ENCODE peak calls at places on chromosome 14, in six cellular contexts. P, A, Y, R, V and J are unnamed samples.

GRCh38 chr14:66628646-66629045 is 120.7 kb downstream of the GPHN start:
- DNase-seq in Y (no peak), A (no peak), R (peak; percentile 37), P (no peak), V (no peak), J (no peak)

GRCh38 chr14:101876539-101876938 is 87.8 kb upstream of the DYNC1H1 start:
- DNase-seq in P (peak; percentile 85), R (peak; percentile 18), V (no peak), Y (peak; percentile 42), A (no peak), J (peak; percentile 47)

GRCh38 chr14:97411938-97412612 is 614.9 kb downstream of the VRK1 start:
- DNase-seq in A (no peak), V (no peak), R (no peak), Y (no peak), P (no peak), J (no peak)

GRCh38 chr14:33848706-33849454 is 102.0 kb downstream of the EGLN3 start:
- DNase-seq in P (peak; percentile 40), V (no peak), Y (no peak), A (peak; percentile 60), R (peak; percentile 10), J (no peak)

GRCh38 chr14:31898835-31899528 is 178.1 kb upstream of the ARHGAP5 start:
- DNase-seq in Y (no peak), R (no peak), P (no peak), V (no peak), A (no peak), J (no peak)

GRCh38 chr14:101889366-101889765 is 75.0 kb upstream of the DYNC1H1 start:
- DNase-seq in Y (no peak), A (no peak), V (no peak), P (no peak), R (no peak), J (no peak)

GRCh38 chr14:91890291-91890749 is 23.0 kb upstream of the TC2N start:
- DNase-seq in R (no peak), Y (no peak), V (no peak), P (no peak), A (no peak), J (no peak)

GRCh38 chr14:103501041-103501870 is 21.4 kb downstream of the CKB start:
- DNase-seq in V (no peak), A (no peak), Y (no peak), R (no peak), P (no peak), J (no peak)

GRCh38 chr14:36657409-36658090 is 4.1 kb upstream of the PAX9 start:
- DNase-seq in A (no peak), R (no peak), Y (no peak), P (no peak), V (no peak), J (no peak)

GRCh38 chr14:44846232-44846824 is 115.4 kb downstream of the KLHL28 start:
- DNase-seq in Y (no peak), R (peak; percentile 55), A (no peak), V (peak; percentile 24), P (no peak), J (no peak)

GRCh38 chr14:100134591-100134990 is 24.9 kb downstream of the DEGS2 start:
- DNase-seq in P (no peak), Y (no peak), V (no peak), A (no peak), R (no peak), J (no peak)

GRCh38 chr14:90288646-90289355 is 32.4 kb downstream of the PSMC1 start:
- DNase-seq in P (no peak), V (no peak), A (peak; percentile 75), Y (no peak), R (peak; percentile 25), J (no peak)

GRCh38 chr14:104573930-104574329 is 5.6 kb upstream of the C14orf180 start:
- DNase-seq in V (no peak), Y (no peak), P (no peak), R (no peak), A (no peak), J (no peak)

GRCh38 chr14:58426819-58427288 is 477 bp downstream of the TIMM9 start:
- DNase-seq in V (no peak), R (peak; percentile 65), A (peak; percentile 76), P (peak; percentile 58), Y (peak; percentile 56), J (peak; percentile 48)

GRCh38 chr14:21300892-21301291 is 21.0 kb downstream of the RPGRIP1 start:
- DNase-seq in P (no peak), V (no peak), R (no peak), A (peak; percentile 61), Y (no peak), J (no peak)

GRCh38 chr14:105153739-105154475 is 14.7 kb downstream of the JAG2 start:
- DNase-seq in V (no peak), R (no peak), P (no peak), A (peak; percentile 45), Y (no peak), J (no peak)

GRCh38 chr14:20820063-20820904 is 17.6 kb upstream of the RNASE1 start:
- DNase-seq in Y (no peak), R (no peak), V (no peak), A (no peak), P (no peak), J (no peak)

GRCh38 chr14:96903444-96904023 is 106.4 kb downstream of the VRK1 start:
- DNase-seq in P (no peak), Y (no peak), V (no peak), R (no peak), A (no peak), J (no peak)

GRCh38 chr14:58697927-58698641 is 60.3 kb downstream of the DACT1 start:
- DNase-seq in Y (no peak), V (no peak), P (no peak), R (no peak), A (no peak), J (no peak)

GRCh38 chr14:78152246-78153068 is 17.7 kb upstream of the NRXN3 start:
- DNase-seq in V (no peak), A (no peak), P (no peak), Y (no peak), R (no peak), J (no peak)

GRCh38 chr14:79473676-79474075 is 737.6 kb downstream of the DIO2 start:
- DNase-seq in Y (no peak), R (no peak), A (no peak), V (no peak), P (no peak), J (no peak)

GRCh38 chr14:52919971-52920370 is 30.9 kb downstream of the FERMT2 start:
- DNase-seq in Y (no peak), A (no peak), P (no peak), R (peak; percentile 54), V (no peak), J (no peak)

GRCh38 chr14:99205086-99205688 is 66.8 kb downstream of the BCL11B start:
- DNase-seq in A (no peak), P (no peak), Y (no peak), V (no peak), R (no peak), J (no peak)

GRCh38 chr14:104595911-104596450 is 8.6 kb downstream of the TMEM179 start:
- DNase-seq in R (no peak), P (no peak), A (no peak), Y (no peak), V (no peak), J (no peak)

GRCh38 chr14:52922656-52923055 is 28.2 kb downstream of the FERMT2 start:
- DNase-seq in Y (no peak), A (no peak), P (no peak), R (peak; percentile 69), V (no peak), J (no peak)

GRCh38 chr14:62532186-62532585 is 513.1 kb downstream of the KCNH5 start:
- DNase-seq in Y (no peak), P (no peak), A (no peak), V (no peak), R (peak; percentile 18), J (no peak)

GRCh38 chr14:75911883-75912282 is 69.9 kb downstream of the TGFB3 start:
- DNase-seq in V (no peak), A (no peak), Y (no peak), R (no peak), P (no peak), J (no peak)

GRCh38 chr14:103849151-103850013 is 2.0 kb upstream of the PPP1R13B start:
- DNase-seq in R (no peak), A (peak; percentile 37), V (no peak), P (no peak), Y (no peak), J (no peak)

GRCh38 chr14:64838656-64839055 is 41.1 kb downstream of the SPTB start:
- DNase-seq in P (no peak), R (no peak), Y (no peak), V (no peak), A (no peak), J (no peak)
- H3K27ac ChIP-seq in P (no peak overlapping the region), R (no peak overlapping the region), Y (no peak overlapping the region), V (no peak overlapping the region), A (no peak overlapping the region), J (no peak overlapping the region)

DNA sequence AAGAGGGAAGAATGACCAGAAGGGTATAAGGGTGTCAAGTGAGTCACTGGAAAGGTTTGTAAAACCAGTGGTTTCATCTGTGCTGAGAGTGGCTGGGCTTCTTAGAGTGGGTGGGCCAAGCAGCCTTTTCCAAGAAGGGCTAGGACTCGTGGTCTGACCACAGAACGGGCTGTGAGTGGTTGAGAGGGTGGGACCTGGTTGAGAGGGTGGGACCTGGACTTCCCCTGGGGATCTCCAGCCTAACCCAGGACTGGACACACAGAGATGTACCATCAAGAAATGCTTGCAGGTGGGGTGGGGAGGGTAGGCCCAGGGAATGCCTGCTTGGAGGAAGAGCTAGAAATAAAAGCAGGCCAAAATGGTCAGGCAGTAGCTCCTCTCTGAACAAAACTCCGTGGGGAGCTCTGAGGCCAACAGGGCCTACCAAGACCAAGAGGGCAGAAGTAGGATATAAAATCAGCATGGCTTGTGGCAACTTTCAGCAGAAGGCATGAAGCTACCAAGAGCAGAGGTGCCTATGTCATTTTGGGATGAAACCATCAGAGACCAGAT is 140.5 kb downstream of the FOXN3 start:
- DNase-seq in P (no peak), Y (peak; percentile 86), V (no peak), R (peak; percentile 76), A (no peak), J (no peak)
- H3K27ac ChIP-seq in P (no peak overlapping the region), Y (no peak overlapping the region), V (no peak overlapping the region), R (no peak overlapping the region), A (no peak overlapping the region), J (no peak overlapping the region)

GRCh38 chr14:77023001-77023996 is 5.2 kb downstream of the IRF2BPL start:
- DNase-seq in R (peak; percentile 38), V (no peak), P (peak; percentile 76), A (peak; percentile 91), Y (peak; percentile 44), J (no peak)
- H3K27ac ChIP-seq in R (peak overlapping the region; percentile 52), V (peak overlapping the region; percentile 39), P (peak overlapping the region; percentile 93), A (peak overlapping the region; percentile 87), Y (no peak overlapping the region), J (peak overlapping the region; percentile 99)

GRCh38 chr14:68692916-68693771 is 99.7 kb downstream of the ZFP36L1 start:
- DNase-seq in A (peak; percentile 40), Y (no peak), P (peak; percentile 34), R (peak; percentile 82), V (peak; percentile 33), J (no peak)

GRCh38 chr14:68692216-68692615 is 100.7 kb downstream of the ZFP36L1 start:
- DNase-seq in Y (no peak), R (no peak), A (peak; percentile 32), V (no peak), P (peak; percentile 28), J (no peak)

GRCh38 chr14:68690106-68690960 is 102.5 kb downstream of the ZFP36L1 start:
- DNase-seq in R (no peak), A (peak; percentile 24), V (no peak), P (peak; percentile 30), Y (no peak), J (no peak)

GRCh38 chr14:68689426-68689825 is 103.4 kb downstream of the ZFP36L1 start:
- DNase-seq in R (no peak), A (no peak), P (peak; percentile 19), V (no peak), Y (no peak), J (no peak)

GRCh38 chr14:68691031-68691864 is 101.6 kb downstream of the ZFP36L1 start:
- DNase-seq in V (no peak), P (peak; percentile 25), A (peak; percentile 49), R (no peak), Y (no peak), J (no peak)
- H3K27ac ChIP-seq in V (no peak overlapping the region), P (no peak overlapping the region), A (no peak overlapping the region), R (no peak overlapping the region), Y (no peak overlapping the region), J (no peak overlapping the region)